ENCODE peak calls at places on chromosomes 5 and 9, in seven cellular contexts. O, R, H, X, B, U and E are unnamed samples.

GRCh38 chr9:129309041-129309430 is 131.0 kb upstream of the IER5L start:
- DNase-seq in O (no peak), R (peak; percentile 29), H (no peak), X (no peak), B (peak; percentile 22), U (no peak), E (no peak)

GRCh38 chr5:38672059-38672791 is 115.8 kb upstream of the LIFR start:
- DNase-seq in O (peak; percentile 64), R (no peak), H (no peak), X (peak; percentile 22), B (no peak), U (peak; percentile 64), E (peak; percentile 99)

GRCh38 chr5:93599427-93600146 is 16.6 kb downstream of the NR2F1 start:
- DNase-seq in O (peak; percentile 79), R (no peak), H (no peak), X (no peak), B (no peak), U (no peak), E (no peak)

GRCh38 chr9:3971391-3972082 is 328.3 kb downstream of the GLIS3 start:
- DNase-seq in O (no peak), R (no peak), H (no peak), X (peak; percentile 18), B (no peak), U (no peak), E (no peak)

GRCh38 chr9:69671904-69672827 is at the start of gene APBA1:
- DNase-seq in O (peak; percentile 55), R (peak; percentile 80), H (peak; percentile 74), X (peak; percentile 47), B (peak; percentile 80), U (no peak), E (peak; percentile 60)

GRCh38 chr5:54171645-54172384 is 138.6 kb downstream of the ARL15 start:
- DNase-seq in O (peak; percentile 44), R (no peak), H (no peak), X (no peak), B (no peak), U (no peak), E (peak; percentile 59)

GRCh38 chr5:75192804-75193203 is 43.9 kb downstream of the ANKRD31 start:
- DNase-seq in O (no peak), R (no peak), H (no peak), X (no peak), B (no peak), U (no peak), E (no peak)

GRCh38 chr5:109959652-109960051 is 269.9 kb downstream of the MAN2A1 start:
- DNase-seq in O (no peak), R (no peak), H (no peak), X (no peak), B (no peak), U (peak; percentile 13), E (no peak)

GRCh38 chr9:1871486-1872181 is 143.5 kb upstream of the SMARCA2 start:
- DNase-seq in O (no peak), R (no peak), H (no peak), X (peak; percentile 46), B (no peak), U (peak; percentile 4), E (peak; percentile 11)

GRCh38 chr9:105760053-105760452 is 65.7 kb downstream of the TMEM38B start:
- DNase-seq in O (peak; percentile 14), R (no peak), H (no peak), X (no peak), B (no peak), U (no peak), E (peak; percentile 17)

GRCh38 chr9:92762781-92763708 is 1.6 kb downstream of the BICD2 start:
- DNase-seq in O (no peak), R (no peak), H (no peak), X (no peak), B (no peak), U (no peak), E (no peak)

GRCh38 chr5:122149691-122150090 is 20.3 kb downstream of the ZNF474 start:
- DNase-seq in O (no peak), R (no peak), H (no peak), X (no peak), B (no peak), U (no peak), E (no peak)

GRCh38 chr5:177462021-177462670 is 11.3 kb downstream of the DBN1 start:
- DNase-seq in O (no peak), R (no peak), H (no peak), X (no peak), B (no peak), U (no peak), E (no peak)

GRCh38 chr5:1723957-1724821 is 75.4 kb downstream of the MRPL36 start:
- DNase-seq in O (no peak), R (peak; percentile 47), H (no peak), X (no peak), B (peak; percentile 32), U (no peak), E (no peak)

GRCh38 chr5:665956-666711 is 27.0 kb downstream of the TPPP start:
- DNase-seq in O (no peak), R (no peak), H (no peak), X (no peak), B (peak; percentile 57), U (no peak), E (no peak)

GRCh38 chr5:140221697-140222223 is 46.8 kb downstream of the CYSTM1 start:
- DNase-seq in O (peak; percentile 87), R (no peak), H (peak; percentile 60), X (peak; percentile 66), B (no peak), U (no peak), E (peak; percentile 82)

GRCh38 chr5:133433641-133434040 is 178.7 kb downstream of the FSTL4 start:
- DNase-seq in O (no peak), R (no peak), H (no peak), X (no peak), B (no peak), U (no peak), E (no peak)

GRCh38 chr9:92745236-92745790 is 19.3 kb downstream of the BICD2 start:
- DNase-seq in O (no peak), R (no peak), H (no peak), X (no peak), B (no peak), U (no peak), E (no peak)

GRCh38 chr5:151686673-151687378 is at the start of gene SPARC:
- DNase-seq in O (peak; percentile 96), R (peak; percentile 98), H (peak; percentile 89), X (peak; percentile 98), B (peak; percentile 94), U (no peak), E (peak; percentile 96)

GRCh38 chr9:20760246-20760901 is 76.3 kb downstream of the FOCAD start:
- DNase-seq in O (no peak), R (no peak), H (no peak), X (no peak), B (no peak), U (no peak), E (peak; percentile 12)

GRCh38 chr9:88041447-88041846 is 67.1 kb upstream of the CDK20 start:
- DNase-seq in O (peak; percentile 33), R (no peak), H (no peak), X (peak; percentile 22), B (no peak), U (peak; percentile 4), E (peak; percentile 53)

DNA sequence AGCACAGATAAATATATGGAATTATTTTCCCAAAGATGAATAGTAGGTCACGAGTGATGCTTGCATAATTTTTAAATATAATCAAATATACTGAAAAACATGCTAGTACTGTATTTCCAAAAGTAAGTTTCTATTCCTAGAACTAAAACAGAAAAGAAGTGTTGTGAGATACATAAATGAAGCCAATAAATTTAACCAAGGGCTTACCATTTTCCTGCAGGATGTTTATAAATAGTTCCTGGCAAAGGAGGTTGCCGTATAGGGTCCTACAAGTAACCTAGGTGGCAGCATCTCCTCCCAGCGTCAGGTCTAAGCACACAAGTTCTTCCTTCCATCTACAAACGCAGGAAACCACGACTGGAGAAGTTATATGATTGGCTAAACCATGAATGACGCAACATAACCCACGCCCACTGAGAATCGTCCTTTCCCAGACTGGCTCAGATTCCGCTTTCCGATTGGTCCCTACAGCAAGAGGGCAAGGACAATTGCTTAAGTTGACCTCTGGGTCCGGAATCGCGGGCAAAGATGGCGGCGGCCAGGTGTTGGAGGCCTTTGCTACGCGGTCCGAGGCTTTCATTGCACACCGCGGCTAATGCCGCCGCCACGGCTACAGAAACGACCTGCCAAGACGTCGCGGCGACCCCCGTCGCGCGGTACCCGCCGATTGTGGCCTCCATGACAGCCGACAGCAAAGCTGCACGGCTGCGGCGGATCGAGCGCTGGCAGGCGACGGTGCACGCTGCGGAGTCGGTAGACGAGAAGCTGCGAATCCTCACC is at the start of gene MRPS30:
- DNase-seq in O (peak; percentile 99), R (peak; percentile 96), H (peak; percentile 86), X (peak; percentile 97), B (peak; percentile 97), U (peak; percentile 99), E (peak; percentile 99)
- TF ChIP-seq CTCF in O (peak; percentile 41), R (no peak), H (peak; percentile 9), X (peak; percentile 59), B (no peak), U (peak; percentile 70), E (peak; percentile 49)

DNA sequence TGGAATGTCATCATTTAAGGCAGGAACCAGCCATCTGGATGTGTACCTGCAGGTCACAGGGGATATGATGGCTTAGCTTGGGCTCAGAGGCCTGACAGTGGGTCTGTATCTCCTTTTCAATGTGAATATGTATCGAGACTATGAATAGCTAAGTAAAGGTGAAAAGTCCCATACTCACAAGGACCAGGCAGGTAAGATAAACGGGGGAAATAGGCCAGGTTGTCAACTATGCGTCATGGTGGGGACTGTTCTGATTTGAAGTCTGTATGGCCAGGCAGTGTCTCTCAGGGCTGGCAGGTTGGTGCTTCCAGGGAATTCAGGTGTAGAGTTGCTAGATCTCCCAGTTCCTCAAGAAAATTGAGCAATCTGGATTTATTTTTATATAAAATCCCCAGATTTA is 987.9 kb upstream of the WWC1 start:
- DNase-seq in O (no peak), R (no peak), H (no peak), X (no peak), B (no peak), U (no peak), E (no peak)
- H3K4me3 ChIP-seq in O (no peak overlapping the region), R (no peak overlapping the region), H (no peak overlapping the region), X (no peak overlapping the region), B (no peak overlapping the region), U (no peak overlapping the region), E (no peak overlapping the region)

DNA sequence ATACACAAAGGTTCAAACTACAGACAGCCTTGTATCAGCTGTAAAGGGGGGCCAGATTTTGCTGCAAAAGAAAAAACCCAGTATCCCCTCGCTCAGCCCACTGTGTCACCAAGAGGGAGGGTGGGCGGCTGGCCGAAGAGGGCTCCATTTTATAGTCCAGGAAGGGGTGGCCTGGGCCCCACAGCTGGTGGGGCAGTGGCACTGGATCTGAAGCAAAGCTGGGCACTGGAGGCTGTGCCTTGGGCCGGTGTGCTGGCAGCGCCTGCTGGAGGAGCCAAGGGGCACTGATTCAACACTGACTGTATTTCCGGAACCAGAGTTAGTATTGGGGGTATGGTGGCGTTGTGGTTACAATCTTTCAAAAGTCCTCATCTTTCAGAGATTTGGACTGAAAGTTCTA is 9.1 kb downstream of the BRD3 start:
- DNase-seq in O (no peak), R (no peak), H (no peak), X (peak; percentile 24), B (peak; percentile 34), U (no peak), E (peak; percentile 14)
- TF ChIP-seq CTCF in O (peak; percentile 7), R (no peak), H (peak; percentile 10), X (peak; percentile 15), B (no peak), U (no peak), E (peak; percentile 25)

DNA sequence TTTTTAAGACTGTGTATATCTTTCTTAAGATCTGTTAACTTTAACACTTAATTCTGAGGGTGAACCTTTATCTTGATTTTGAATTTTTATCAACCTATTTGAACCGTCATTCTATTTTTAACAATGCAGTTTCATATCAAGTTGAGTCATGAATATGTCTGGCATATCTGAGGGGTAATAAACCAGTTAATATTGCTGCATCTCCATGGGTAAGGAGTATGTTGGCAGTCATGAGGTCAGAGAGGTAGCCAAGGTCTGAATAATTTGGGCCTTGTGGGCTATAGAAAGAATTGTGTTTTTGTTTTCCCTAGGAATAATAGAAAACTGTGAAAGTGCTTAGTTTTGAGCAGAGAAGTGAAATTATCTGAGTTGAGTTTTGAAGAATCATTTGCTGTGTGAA is 419.0 kb downstream of the PLK2 start:
- DNase-seq in O (no peak), R (no peak), H (no peak), X (no peak), B (no peak), U (no peak), E (no peak)
- H3K4me3 ChIP-seq in O (no peak overlapping the region), R (no peak overlapping the region), H (no peak overlapping the region), X (no peak overlapping the region), B (no peak overlapping the region), U (no peak overlapping the region), E (no peak overlapping the region)